ENCODE peak calls at places on chromosomes 11 and 22, in four cellular contexts. One of them, this sample, is unnamed.

GRCh38 chr22:40707154-40707553 is 27.9 kb downstream of the MCHR1 start:
- DNase-seq in CD8-positive, alpha-beta memory T cell: no peak
- DNase-seq in fibroblast of lung: no peak
- DNase-seq in ovary: no peak
- DNase-seq in this sample: no peak

GRCh38 chr22:38286915-38287669 is 14.3 kb upstream of the TMEM184B start:
- DNase-seq in fibroblast of lung: no peak
- DNase-seq in CD8-positive, alpha-beta memory T cell: no peak
- DNase-seq in ovary: no peak
- DNase-seq in this sample: no peak

GRCh38 chr22:30208631-30209603 is 37.6 kb downstream of the LIF start:
- DNase-seq in fibroblast of lung: peak
- DNase-seq in CD8-positive, alpha-beta memory T cell: no peak
- DNase-seq in ovary: peak
- DNase-seq in this sample: peak

GRCh38 chr11:42244376-42244775 is 784.9 kb upstream of the LRRC4C start:
- DNase-seq in CD8-positive, alpha-beta memory T cell: no peak
- DNase-seq in ovary: no peak
- DNase-seq in fibroblast of lung: no peak
- DNase-seq in this sample: no peak

GRCh38 chr22:38882480-38882879 is 10.5 kb upstream of the CBX6 start:
- DNase-seq in fibroblast of lung: no peak
- DNase-seq in CD8-positive, alpha-beta memory T cell: no peak
- DNase-seq in ovary: peak
- DNase-seq in this sample: no peak

GRCh38 chr11:76030973-76031590 is 175.2 kb downstream of the WNT11 start:
- DNase-seq in fibroblast of lung: peak
- DNase-seq in ovary: no peak
- DNase-seq in CD8-positive, alpha-beta memory T cell: no peak
- DNase-seq in this sample: no peak

GRCh38 chr11:118619444-118620205 is 12.2 kb downstream of the PHLDB1 start:
- DNase-seq in fibroblast of lung: peak
- DNase-seq in CD8-positive, alpha-beta memory T cell: no peak
- DNase-seq in ovary: peak
- DNase-seq in this sample: peak

GRCh38 chr11:82854242-82854641 is 46.0 kb downstream of the PRCP start:
- DNase-seq in CD8-positive, alpha-beta memory T cell: no peak
- DNase-seq in fibroblast of lung: peak
- DNase-seq in ovary: no peak
- DNase-seq in this sample: no peak

GRCh38 chr11:118635237-118635591 is 27.8 kb downstream of the PHLDB1 start:
- DNase-seq in ovary: peak
- DNase-seq in fibroblast of lung: no peak
- DNase-seq in CD8-positive, alpha-beta memory T cell: no peak
- DNase-seq in this sample: no peak

GRCh38 chr11:14446701-14447169 is 52.9 kb downstream of the COPB1 start:
- DNase-seq in ovary: no peak
- DNase-seq in fibroblast of lung: peak
- DNase-seq in CD8-positive, alpha-beta memory T cell: no peak
- DNase-seq in this sample: no peak

GRCh38 chr11:19241260-19242183 is 777 bp upstream of the E2F8 start:
- DNase-seq in fibroblast of lung: no peak
- DNase-seq in CD8-positive, alpha-beta memory T cell: peak
- DNase-seq in ovary: no peak
- DNase-seq in this sample: no peak

GRCh38 chr11:106077609-106078517 is at the start of gene AASDHPPT:
- DNase-seq in CD8-positive, alpha-beta memory T cell: no peak
- DNase-seq in ovary: peak
- DNase-seq in fibroblast of lung: peak
- DNase-seq in this sample: no peak

GRCh38 chr11:35647535-35648092 is 15.0 kb upstream of the TRIM44 start:
- DNase-seq in CD8-positive, alpha-beta memory T cell: no peak
- DNase-seq in ovary: no peak
- DNase-seq in fibroblast of lung: no peak
- DNase-seq in this sample: no peak

GRCh38 chr11:31045335-31045734 is 324.2 kb downstream of the DCDC1 start:
- DNase-seq in CD8-positive, alpha-beta memory T cell: no peak
- DNase-seq in fibroblast of lung: peak
- DNase-seq in ovary: no peak
- DNase-seq in this sample: no peak

GRCh38 chr11:33089776-33090175 is 50.4 kb downstream of the TCP11L1 start:
- DNase-seq in CD8-positive, alpha-beta memory T cell: no peak
- DNase-seq in ovary: no peak
- DNase-seq in fibroblast of lung: peak
- DNase-seq in this sample: peak
- H3K27ac ChIP-seq in CD8-positive, alpha-beta memory T cell: no peak
- H3K27ac ChIP-seq in ovary: no peak
- H3K27ac ChIP-seq in fibroblast of lung: no peak
- H3K27ac ChIP-seq in this sample: no peak

GRCh38 chr11:84106560-84106959 is 820.4 kb upstream of the CCDC90B start:
- DNase-seq in fibroblast of lung: no peak
- DNase-seq in ovary: no peak
- DNase-seq in CD8-positive, alpha-beta memory T cell: no peak
- DNase-seq in this sample: no peak

GRCh38 chr11:84103096-84103495 is 816.9 kb upstream of the CCDC90B start:
- DNase-seq in ovary: no peak
- DNase-seq in fibroblast of lung: no peak
- DNase-seq in CD8-positive, alpha-beta memory T cell: no peak
- DNase-seq in this sample: no peak

GRCh38 chr11:84105148-84105547 is 819.0 kb upstream of the CCDC90B start:
- DNase-seq in fibroblast of lung: no peak
- DNase-seq in ovary: no peak
- DNase-seq in CD8-positive, alpha-beta memory T cell: no peak
- DNase-seq in this sample: no peak
- H3K27ac ChIP-seq in fibroblast of lung: no peak
- H3K27ac ChIP-seq in ovary: no peak
- H3K27ac ChIP-seq in CD8-positive, alpha-beta memory T cell: no peak
- H3K27ac ChIP-seq in this sample: no peak

DNA sequence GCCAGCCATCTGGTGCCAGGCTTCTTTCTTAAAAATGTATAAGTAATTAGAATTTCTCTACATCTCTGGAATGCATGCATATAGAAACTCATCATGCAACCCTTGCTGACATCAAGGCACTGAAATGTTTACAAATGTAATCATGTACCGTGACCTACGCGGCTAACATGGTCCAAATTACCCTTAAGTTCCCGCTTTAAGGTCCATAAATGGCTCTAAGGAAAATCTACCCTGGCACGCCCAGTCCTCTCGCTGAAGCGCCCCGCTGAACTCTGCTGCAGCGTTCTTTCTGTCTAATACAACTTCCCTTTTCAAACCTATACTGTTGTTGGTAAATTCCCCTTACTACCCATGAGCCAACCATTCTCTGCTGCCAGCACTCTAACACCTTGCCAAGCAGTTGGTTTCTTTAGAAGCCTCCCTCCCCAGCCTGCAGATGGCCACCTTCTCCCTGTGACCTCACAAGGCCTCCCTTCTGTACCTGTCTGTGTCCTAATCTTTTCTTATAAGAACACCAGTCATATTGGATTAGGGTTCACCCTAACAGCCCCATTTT is 13.5 kb upstream of the HMOX1 start:
- DNase-seq in ovary: no peak
- DNase-seq in fibroblast of lung: no peak
- DNase-seq in CD8-positive, alpha-beta memory T cell: no peak
- DNase-seq in this sample: no peak
- H3K27ac ChIP-seq in ovary: no peak
- H3K27ac ChIP-seq in fibroblast of lung: no peak
- H3K27ac ChIP-seq in CD8-positive, alpha-beta memory T cell: no peak
- H3K27ac ChIP-seq in this sample: no peak

GRCh38 chr11:114799524-114799923 is 121.2 kb downstream of the NXPE2 start:
- DNase-seq in fibroblast of lung: no peak
- DNase-seq in CD8-positive, alpha-beta memory T cell: no peak
- DNase-seq in ovary: no peak
- DNase-seq in this sample: no peak

GRCh38 chr11:114790910-114791309 is 112.6 kb downstream of the NXPE2 start:
- DNase-seq in CD8-positive, alpha-beta memory T cell: no peak
- DNase-seq in fibroblast of lung: no peak
- DNase-seq in ovary: no peak
- DNase-seq in this sample: no peak

GRCh38 chr11:114796954-114797721 is 118.8 kb downstream of the NXPE2 start:
- DNase-seq in CD8-positive, alpha-beta memory T cell: no peak
- DNase-seq in fibroblast of lung: peak
- DNase-seq in ovary: no peak
- DNase-seq in this sample: no peak

GRCh38 chr11:114794048-114794684 is 115.8 kb downstream of the NXPE2 start:
- DNase-seq in ovary: no peak
- DNase-seq in fibroblast of lung: no peak
- DNase-seq in CD8-positive, alpha-beta memory T cell: no peak
- DNase-seq in this sample: no peak
- H3K27ac ChIP-seq in ovary: no peak
- H3K27ac ChIP-seq in fibroblast of lung: no peak
- H3K27ac ChIP-seq in CD8-positive, alpha-beta memory T cell: no peak
- H3K27ac ChIP-seq in this sample: no peak

GRCh38 chr11:57776577-57776976 is 15.0 kb downstream of the CTNND1 start:
- DNase-seq in ovary: no peak
- DNase-seq in fibroblast of lung: no peak
- DNase-seq in CD8-positive, alpha-beta memory T cell: no peak
- DNase-seq in this sample: no peak
- H3K27ac ChIP-seq in ovary: no peak
- H3K27ac ChIP-seq in fibroblast of lung: peak
- H3K27ac ChIP-seq in CD8-positive, alpha-beta memory T cell: no peak
- H3K27ac ChIP-seq in this sample: peak

GRCh38 chr11:114058026-114058706 is 1.3 kb upstream of the ZBTB16 start:
- DNase-seq in CD8-positive, alpha-beta memory T cell: no peak
- DNase-seq in fibroblast of lung: no peak
- DNase-seq in ovary: peak
- DNase-seq in this sample: no peak

GRCh38 chr11:114059984-114060401 is 482 bp downstream of the ZBTB16 start:
- DNase-seq in ovary: no peak
- DNase-seq in CD8-positive, alpha-beta memory T cell: peak
- DNase-seq in fibroblast of lung: no peak
- DNase-seq in this sample: no peak

GRCh38 chr11:114058871-114059277 is 637 bp upstream of the ZBTB16 start:
- DNase-seq in ovary: no peak
- DNase-seq in CD8-positive, alpha-beta memory T cell: no peak
- DNase-seq in fibroblast of lung: no peak
- DNase-seq in this sample: no peak

GRCh38 chr11:114060402-114061052 is 1.0 kb downstream of the ZBTB16 start:
- DNase-seq in CD8-positive, alpha-beta memory T cell: peak
- DNase-seq in fibroblast of lung: peak
- DNase-seq in ovary: no peak
- DNase-seq in this sample: no peak

GRCh38 chr11:114059278-114059983 is at the start of gene ZBTB16:
- DNase-seq in ovary: peak
- DNase-seq in fibroblast of lung: no peak
- DNase-seq in CD8-positive, alpha-beta memory T cell: peak
- DNase-seq in this sample: no peak
- H3K27ac ChIP-seq in ovary: peak
- H3K27ac ChIP-seq in fibroblast of lung: no peak
- H3K27ac ChIP-seq in CD8-positive, alpha-beta memory T cell: peak
- H3K27ac ChIP-seq in this sample: no peak

DNA sequence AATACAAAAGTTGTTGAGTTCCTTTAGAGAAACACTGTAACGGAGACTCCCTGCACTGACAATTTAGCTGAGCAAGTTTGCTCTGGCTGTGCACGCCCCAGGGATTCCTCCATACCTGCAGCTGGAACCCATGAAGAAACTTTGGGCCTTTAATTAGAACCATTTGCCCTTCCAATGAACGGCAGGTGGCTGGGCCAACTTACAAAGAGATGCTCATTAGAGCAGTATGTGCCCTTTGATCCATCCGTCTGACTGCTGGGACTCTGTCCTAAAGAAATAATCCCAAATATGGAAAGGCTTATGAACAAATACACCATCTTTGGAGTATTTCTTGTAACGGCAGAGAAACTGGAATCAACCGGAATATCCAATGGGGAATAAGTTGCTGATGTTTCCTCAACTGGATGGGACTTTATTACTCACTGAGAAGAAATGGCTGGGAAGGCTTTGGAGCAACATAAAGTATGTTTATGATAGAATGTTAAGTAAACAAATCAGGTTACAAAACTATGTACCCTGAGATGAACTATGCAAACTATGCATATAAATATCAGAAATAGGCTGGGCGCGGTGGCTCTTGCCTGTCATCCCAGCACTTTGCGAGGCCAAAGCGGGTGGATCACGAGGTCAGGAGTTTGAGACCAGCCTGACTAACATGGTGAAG is 24.4 kb upstream of the FBLN1 start:
- DNase-seq in fibroblast of lung: peak
- DNase-seq in CD8-positive, alpha-beta memory T cell: no peak
- DNase-seq in ovary: no peak
- DNase-seq in this sample: peak
- H3K27ac ChIP-seq in fibroblast of lung: peak
- H3K27ac ChIP-seq in CD8-positive, alpha-beta memory T cell: no peak
- H3K27ac ChIP-seq in ovary: no peak
- H3K27ac ChIP-seq in this sample: peak

GRCh38 chr11:32438346-32438882 is 3.1 kb upstream of the WT1 start:
- DNase-seq in ovary: no peak
- DNase-seq in CD8-positive, alpha-beta memory T cell: no peak
- DNase-seq in fibroblast of lung: no peak
- DNase-seq in this sample: no peak

GRCh38 chr11:32440920-32441319 is 5.6 kb upstream of the WT1 start:
- DNase-seq in fibroblast of lung: no peak
- DNase-seq in ovary: peak
- DNase-seq in CD8-positive, alpha-beta memory T cell: no peak
- DNase-seq in this sample: no peak

GRCh38 chr11:32438883-32439487 is 3.6 kb upstream of the WT1 start:
- DNase-seq in fibroblast of lung: no peak
- DNase-seq in ovary: peak
- DNase-seq in CD8-positive, alpha-beta memory T cell: no peak
- DNase-seq in this sample: no peak

GRCh38 chr11:32439488-32440210 is 4.3 kb upstream of the WT1 start:
- DNase-seq in CD8-positive, alpha-beta memory T cell: no peak
- DNase-seq in ovary: peak
- DNase-seq in fibroblast of lung: no peak
- DNase-seq in this sample: no peak

DNA sequence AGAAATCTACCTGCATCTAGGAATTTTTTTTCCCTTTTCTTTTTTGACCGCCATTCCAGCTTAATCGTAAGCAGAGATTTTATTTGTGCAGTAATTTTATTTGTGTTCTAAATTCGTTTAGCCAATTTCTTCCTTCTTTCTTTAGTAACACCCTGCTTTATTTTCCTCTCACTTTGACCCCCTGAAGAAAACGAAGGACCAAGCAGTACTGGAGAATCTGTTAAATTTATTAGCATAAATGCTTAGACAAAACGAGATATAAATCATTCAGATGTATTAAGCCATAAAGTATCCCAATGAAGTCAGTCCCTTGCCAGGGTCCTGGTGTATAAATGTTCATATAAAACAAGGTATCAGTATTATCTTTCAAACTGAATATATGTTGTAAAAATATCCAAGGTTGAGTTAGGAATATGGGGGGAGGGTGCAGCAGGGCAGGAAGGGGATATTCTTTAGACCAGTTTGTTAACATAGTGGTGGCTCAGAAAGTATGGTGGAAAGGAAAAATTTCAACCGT is 5.1 kb upstream of the WT1 start:
- DNase-seq in fibroblast of lung: no peak
- DNase-seq in CD8-positive, alpha-beta memory T cell: no peak
- DNase-seq in ovary: no peak
- DNase-seq in this sample: no peak
- H3K27ac ChIP-seq in fibroblast of lung: no peak
- H3K27ac ChIP-seq in CD8-positive, alpha-beta memory T cell: no peak
- H3K27ac ChIP-seq in ovary: no peak
- H3K27ac ChIP-seq in this sample: no peak

DNA sequence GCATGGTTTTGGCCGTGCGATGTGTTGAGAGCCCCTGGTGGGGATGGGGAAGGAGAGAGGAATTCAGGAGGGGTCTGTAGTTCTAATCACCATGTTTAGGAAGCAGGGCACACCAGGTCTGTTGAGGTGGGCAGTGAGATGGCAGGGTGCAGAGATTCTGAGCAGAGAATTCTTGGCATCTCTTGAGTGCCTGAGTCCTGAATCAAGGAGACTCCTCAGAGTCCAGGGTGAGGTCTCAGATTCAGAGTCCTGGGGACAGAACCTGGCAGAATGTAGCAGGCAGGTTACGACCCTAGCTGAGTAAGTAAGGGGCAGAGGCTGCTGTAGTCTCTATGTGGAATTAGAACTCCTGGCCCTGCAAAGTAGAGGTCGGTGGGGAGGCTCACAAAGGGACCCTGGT is 12.9 kb downstream of the PARVA start:
- DNase-seq in fibroblast of lung: no peak
- DNase-seq in ovary: no peak
- DNase-seq in CD8-positive, alpha-beta memory T cell: no peak
- DNase-seq in this sample: no peak
- H3K27ac ChIP-seq in fibroblast of lung: no peak
- H3K27ac ChIP-seq in ovary: no peak
- H3K27ac ChIP-seq in CD8-positive, alpha-beta memory T cell: no peak
- H3K27ac ChIP-seq in this sample: peak

This sample was measured in AG04450.